ENCODE peak calls at places on chromosomes 2 and 18, in four cellular contexts. One of them, this sample, is unnamed.

GRCh38 chr2:227761734-227762476 is 16.2 kb downstream of the SCYGR8 start:
- DNase-seq in mucosa of descending colon: no peak
- DNase-seq in cardiac muscle cell: no peak
- DNase-seq in uterus: no peak
- DNase-seq in this sample: no peak

GRCh38 chr2:207711750-207712487 is 479 bp downstream of the CCNYL1 start:
- DNase-seq in mucosa of descending colon: peak; percentile 81
- DNase-seq in cardiac muscle cell: peak; percentile 52
- DNase-seq in uterus: no peak
- DNase-seq in this sample: peak; percentile 63

GRCh38 chr2:83055338-83056010 is 1403.6 kb downstream of the SUCLG1 start:
- DNase-seq in mucosa of descending colon: no peak
- DNase-seq in cardiac muscle cell: no peak
- DNase-seq in uterus: no peak
- DNase-seq in this sample: no peak

GRCh38 chr2:219249203-219249980 is 3.7 kb upstream of the TUBA4B start:
- DNase-seq in mucosa of descending colon: peak; percentile 90
- DNase-seq in cardiac muscle cell: no peak
- DNase-seq in uterus: peak; percentile 48
- DNase-seq in this sample: peak; percentile 59

GRCh38 chr2:65281626-65282351 is 54.2 kb downstream of the ACTR2 start:
- DNase-seq in mucosa of descending colon: no peak
- DNase-seq in cardiac muscle cell: no peak
- DNase-seq in uterus: peak; percentile 36
- DNase-seq in this sample: no peak

GRCh38 chr2:220510668-220511067 is 883.2 kb downstream of the SLC4A3 start:
- DNase-seq in mucosa of descending colon: no peak
- DNase-seq in cardiac muscle cell: no peak
- DNase-seq in uterus: no peak
- DNase-seq in this sample: no peak

GRCh38 chr2:19607400-19607799 is 249.0 kb upstream of the OSR1 start:
- DNase-seq in mucosa of descending colon: no peak
- DNase-seq in cardiac muscle cell: no peak
- DNase-seq in uterus: no peak
- DNase-seq in this sample: no peak

GRCh38 chr2:154616659-154617058 is 81.8 kb upstream of the KCNJ3 start:
- DNase-seq in mucosa of descending colon: no peak
- DNase-seq in cardiac muscle cell: no peak
- DNase-seq in uterus: no peak
- DNase-seq in this sample: no peak

GRCh38 chr18:37578886-37579513 is 13.4 kb upstream of the CELF4 start:
- DNase-seq in mucosa of descending colon: no peak
- DNase-seq in cardiac muscle cell: peak; percentile 11
- DNase-seq in uterus: no peak
- DNase-seq in this sample: peak; percentile 26

GRCh38 chr2:178069551-178069950 is 3.0 kb downstream of the PDE11A start:
- DNase-seq in mucosa of descending colon: no peak
- DNase-seq in cardiac muscle cell: no peak
- DNase-seq in uterus: no peak
- DNase-seq in this sample: no peak

GRCh38 chr2:215664847-215665525 is 229.1 kb upstream of the FN1 start:
- DNase-seq in mucosa of descending colon: no peak
- DNase-seq in cardiac muscle cell: no peak
- DNase-seq in uterus: no peak
- DNase-seq in this sample: no peak

GRCh38 chr2:8851811-8852560 is 14.6 kb upstream of the KIDINS220 start:
- DNase-seq in mucosa of descending colon: no peak
- DNase-seq in cardiac muscle cell: peak; percentile 23
- DNase-seq in uterus: no peak
- DNase-seq in this sample: peak; percentile 44

GRCh38 chr18:52280702-52281101 is 59.3 kb upstream of the DCC start:
- DNase-seq in mucosa of descending colon: no peak
- DNase-seq in cardiac muscle cell: no peak
- DNase-seq in uterus: no peak
- DNase-seq in this sample: no peak

GRCh38 chr18:74724186-74724585 is 126.5 kb downstream of the ZNF407 start:
- DNase-seq in mucosa of descending colon: no peak
- DNase-seq in cardiac muscle cell: no peak
- DNase-seq in uterus: no peak
- DNase-seq in this sample: no peak

GRCh38 chr2:121501070-121501469 is 29.6 kb upstream of the RNU4ATAC start:
- DNase-seq in mucosa of descending colon: no peak
- DNase-seq in cardiac muscle cell: no peak
- DNase-seq in uterus: no peak
- DNase-seq in this sample: no peak

GRCh38 chr2:121504316-121504715 is 26.4 kb upstream of the RNU4ATAC start:
- DNase-seq in mucosa of descending colon: no peak
- DNase-seq in cardiac muscle cell: no peak
- DNase-seq in uterus: no peak
- DNase-seq in this sample: no peak

GRCh38 chr2:121502781-121503180 is 27.9 kb upstream of the RNU4ATAC start:
- DNase-seq in mucosa of descending colon: no peak
- DNase-seq in cardiac muscle cell: no peak
- DNase-seq in uterus: no peak
- DNase-seq in this sample: no peak

GRCh38 chr2:121502246-121502645 is 28.4 kb upstream of the RNU4ATAC start:
- DNase-seq in mucosa of descending colon: no peak
- DNase-seq in cardiac muscle cell: no peak
- DNase-seq in uterus: no peak
- DNase-seq in this sample: no peak

GRCh38 chr2:121501554-121501953 is 29.1 kb upstream of the RNU4ATAC start:
- DNase-seq in mucosa of descending colon: no peak
- DNase-seq in cardiac muscle cell: no peak
- DNase-seq in uterus: no peak
- DNase-seq in this sample: no peak
- H3K4me3 ChIP-seq in mucosa of descending colon: no peak overlapping the region
- H3K4me3 ChIP-seq in cardiac muscle cell: no peak overlapping the region
- H3K4me3 ChIP-seq in uterus: no peak overlapping the region
- H3K4me3 ChIP-seq in this sample: no peak overlapping the region

DNA sequence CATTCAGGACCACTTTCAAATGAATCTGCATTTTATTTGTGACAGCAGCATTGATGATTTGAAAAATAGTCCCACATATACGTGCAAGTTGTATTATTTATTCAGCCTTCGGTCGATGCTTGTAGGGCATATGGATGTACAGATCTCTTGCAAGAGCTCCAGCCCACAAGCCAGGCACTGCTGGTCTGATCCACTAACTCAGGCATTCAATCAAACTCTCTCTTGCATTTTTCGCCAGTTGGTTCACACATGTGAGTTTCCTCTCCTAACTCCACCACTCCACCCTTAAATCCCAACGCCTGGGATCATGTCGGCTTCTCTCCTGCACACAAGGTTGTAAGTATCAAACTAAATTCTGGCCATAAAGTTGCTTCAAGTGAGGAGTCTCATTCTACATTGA is 318.7 kb downstream of the CYP26B1 start:
- DNase-seq in mucosa of descending colon: no peak
- DNase-seq in cardiac muscle cell: no peak
- DNase-seq in uterus: no peak
- DNase-seq in this sample: no peak
- H3K4me1 ChIP-seq in mucosa of descending colon: no peaks in the 10 kb centered on the region
- H3K4me1 ChIP-seq in cardiac muscle cell: no peaks in the 10 kb centered on the region
- H3K4me1 ChIP-seq in uterus: no peaks in the 10 kb centered on the region
- H3K4me1 ChIP-seq in this sample: no peaks in the 10 kb centered on the region

GRCh38 chr2:42452545-42452944 is 41.2 kb downstream of the KCNG3 start:
- DNase-seq in mucosa of descending colon: no peak
- DNase-seq in cardiac muscle cell: no peak
- DNase-seq in uterus: no peak
- DNase-seq in this sample: no peak

GRCh38 chr2:42459296-42459695 is 34.5 kb downstream of the KCNG3 start:
- DNase-seq in mucosa of descending colon: no peak
- DNase-seq in cardiac muscle cell: no peak
- DNase-seq in uterus: no peak
- DNase-seq in this sample: no peak

GRCh38 chr2:42458396-42458795 is 35.4 kb downstream of the KCNG3 start:
- DNase-seq in mucosa of descending colon: no peak
- DNase-seq in cardiac muscle cell: no peak
- DNase-seq in uterus: no peak
- DNase-seq in this sample: no peak

GRCh38 chr2:42456126-42456839 is 37.5 kb downstream of the KCNG3 start:
- DNase-seq in mucosa of descending colon: no peak
- DNase-seq in cardiac muscle cell: no peak
- DNase-seq in uterus: no peak
- DNase-seq in this sample: no peak

DNA sequence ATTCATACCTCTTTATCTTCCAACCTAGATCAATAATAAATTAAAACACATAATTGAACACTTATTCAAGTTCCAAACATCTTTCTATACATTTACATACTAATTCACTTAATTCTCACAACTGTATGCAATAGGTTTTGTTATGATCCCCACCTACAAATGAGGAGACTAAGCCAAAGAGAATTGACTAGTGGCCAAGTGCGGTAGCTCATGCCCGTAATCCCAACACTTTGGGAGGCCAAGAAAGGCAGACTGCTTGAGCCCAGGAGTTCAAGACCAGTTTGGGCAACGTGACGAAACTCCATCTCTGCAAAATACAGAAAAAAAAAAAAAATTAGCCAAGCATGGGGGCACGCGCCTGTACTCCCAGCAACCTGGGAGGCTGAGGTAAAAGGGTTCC is 36.8 kb downstream of the KCNG3 start:
- DNase-seq in mucosa of descending colon: no peak
- DNase-seq in cardiac muscle cell: no peak
- DNase-seq in uterus: no peak
- DNase-seq in this sample: no peak
- TF ChIP-seq CTCF in mucosa of descending colon: no peak
- TF ChIP-seq CTCF in cardiac muscle cell: no peak
- TF ChIP-seq CTCF in uterus: no peak
- TF ChIP-seq CTCF in this sample: peak; percentile 45

GRCh38 chr18:63177822-63178525 is 141.6 kb downstream of the BCL2 start:
- DNase-seq in mucosa of descending colon: peak; percentile 84
- DNase-seq in cardiac muscle cell: no peak
- DNase-seq in uterus: peak; percentile 77
- DNase-seq in this sample: peak; percentile 47
- H3K4me3 ChIP-seq in mucosa of descending colon: no peak overlapping the region
- H3K4me3 ChIP-seq in cardiac muscle cell: no peak overlapping the region
- H3K4me3 ChIP-seq in uterus: no peak overlapping the region
- H3K4me3 ChIP-seq in this sample: peak overlapping the region; percentile 46

GRCh38 chr2:149472413-149472812 is 115.2 kb downstream of the MMADHC start:
- DNase-seq in mucosa of descending colon: no peak
- DNase-seq in cardiac muscle cell: no peak
- DNase-seq in uterus: no peak
- DNase-seq in this sample: no peak
- H3K4me1 ChIP-seq in mucosa of descending colon: no peaks in the 10 kb centered on the region
- H3K4me1 ChIP-seq in cardiac muscle cell: no peaks in the 10 kb centered on the region
- H3K4me1 ChIP-seq in uterus: no peaks in the 10 kb centered on the region
- H3K4me1 ChIP-seq in this sample: no peaks in the 10 kb centered on the region

GRCh38 chr2:58107803-58108710 is 61.5 kb downstream of the VRK2 start:
- DNase-seq in mucosa of descending colon: no peak
- DNase-seq in cardiac muscle cell: no peak
- DNase-seq in uterus: no peak
- DNase-seq in this sample: no peak

GRCh38 chr2:58106896-58107295 is 60.3 kb downstream of the VRK2 start:
- DNase-seq in mucosa of descending colon: no peak
- DNase-seq in cardiac muscle cell: no peak
- DNase-seq in uterus: no peak
- DNase-seq in this sample: no peak

GRCh38 chr2:58109481-58109880 is 62.9 kb downstream of the VRK2 start:
- DNase-seq in mucosa of descending colon: no peak
- DNase-seq in cardiac muscle cell: no peak
- DNase-seq in uterus: no peak
- DNase-seq in this sample: no peak

GRCh38 chr2:58110765-58111164 is 64.2 kb downstream of the VRK2 start:
- DNase-seq in mucosa of descending colon: no peak
- DNase-seq in cardiac muscle cell: no peak
- DNase-seq in uterus: no peak
- DNase-seq in this sample: no peak
- TF ChIP-seq CTCF in mucosa of descending colon: no peak
- TF ChIP-seq CTCF in cardiac muscle cell: no peak
- TF ChIP-seq CTCF in uterus: no peak
- TF ChIP-seq CTCF in this sample: peak; percentile 12

This sample was measured in BE2C.